ENCODE peak calls at places on chromosome X, in nine cellular contexts. S is A549, L is tibial nerve, P is ovary, C is sigmoid colon, K is SK-N-SH, G is transverse colon, V is stomach, Q is K562. J is an unnamed sample.

GRCh38 chrX:69815519-69815918 is 199.6 kb downstream of the EDA start:
- DNase-seq in C (no peak), K (no peak), S (no peak), G (no peak), Q (no peak), L (no peak), P (no peak), V (no peak), J (no peak)

GRCh38 chrX:29470029-29470428 is 745.3 kb upstream of the MAGEB2 start:
- DNase-seq in V (no peak), G (no peak), Q (no peak), S (no peak), K (no peak), L (no peak), C (no peak), P (no peak), J (no peak)

GRCh38 chrX:136870064-136870463 is 10.5 kb downstream of the RBMX start:
- DNase-seq in G (no peak), L (no peak), K (no peak), P (no peak), Q (no peak), S (no peak), V (no peak), C (no peak), J (no peak)

GRCh38 chrX:66074920-66075879 is 35.3 kb upstream of the VSIG4 start:
- DNase-seq in G (peak; percentile 37), L (no peak), P (no peak), C (peak; percentile 77), Q (no peak), S (no peak), V (no peak), K (no peak), J (no peak)

GRCh38 chrX:131711478-131711867 is 167.6 kb downstream of the OR13H1 start:
- DNase-seq in L (no peak), C (no peak), Q (no peak), V (no peak), K (no peak), P (no peak), G (no peak), S (no peak), J (no peak)

GRCh38 chrX:33211356-33212254 is at the start of gene DMD:
- DNase-seq in Q (no peak), C (peak; percentile 87), L (no peak), G (peak; percentile 20), S (no peak), K (no peak), P (peak; percentile 34), V (no peak), J (no peak)

GRCh38 chrX:17032351-17032750 is 85.9 kb downstream of the REPS2 start:
- DNase-seq in C (no peak), P (no peak), G (no peak), L (no peak), S (peak; percentile 7), K (no peak), V (peak; percentile 54), Q (no peak), J (no peak)

GRCh38 chrX:105636667-105637066 is 185.7 kb upstream of the NRK start:
- DNase-seq in Q (no peak), V (no peak), S (no peak), G (no peak), K (no peak), L (no peak), P (no peak), C (no peak), J (no peak)

GRCh38 chrX:150036181-150036580 is 97.9 kb upstream of the EOLA2 start:
- DNase-seq in S (peak; percentile 41), P (no peak), G (peak; percentile 8), V (no peak), K (peak; percentile 4), C (no peak), L (no peak), Q (no peak), J (no peak)

GRCh38 chrX:115957862-115958490 is 212.6 kb upstream of the AGTR2 start:
- DNase-seq in S (no peak), G (no peak), K (peak; percentile 41), Q (no peak), C (no peak), V (no peak), L (no peak), P (no peak), J (no peak)

GRCh38 chrX:2967998-2968909 is 38.1 kb upstream of the ARSH start:
- DNase-seq in G (peak; percentile 16), V (no peak), L (peak; percentile 17), P (no peak), K (no peak), C (no peak), S (no peak), Q (no peak), J (peak; percentile 17)

GRCh38 chrX:78527818-78528217 is 131.3 kb downstream of the RTL3 start:
- DNase-seq in L (no peak), P (no peak), K (no peak), S (no peak), V (no peak), Q (no peak), G (no peak), C (no peak), J (no peak)

DNA sequence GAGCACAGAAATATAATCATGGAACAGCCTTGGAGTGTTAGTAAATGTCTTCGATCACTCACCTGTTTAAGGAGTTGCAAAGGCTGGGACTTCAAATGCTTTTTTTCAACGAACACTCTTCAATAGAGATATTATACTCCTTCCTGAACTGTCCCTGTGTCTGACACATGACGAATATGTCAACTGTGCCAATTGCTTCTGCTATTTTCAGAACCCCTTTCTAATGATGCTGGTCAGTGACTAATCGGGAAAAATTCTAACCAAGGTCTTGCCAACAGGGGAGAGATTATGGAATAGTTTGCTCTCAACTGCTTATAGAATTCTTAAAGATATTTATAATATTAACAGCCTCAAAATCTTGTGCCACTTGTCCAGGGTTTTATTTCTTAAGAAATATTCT is 8.5 kb upstream of the KLHL34 start:
- DNase-seq in P (no peak), C (no peak), G (no peak), V (no peak), L (no peak), Q (no peak), K (no peak), S (no peak), J (no peak)
- TF ChIP-seq EP300 in P (no peak), C (no peak), G (no peak), V (no peak), L (no peak), Q (no peak), K (no peak), S (no peak), J (no peak)

DNA sequence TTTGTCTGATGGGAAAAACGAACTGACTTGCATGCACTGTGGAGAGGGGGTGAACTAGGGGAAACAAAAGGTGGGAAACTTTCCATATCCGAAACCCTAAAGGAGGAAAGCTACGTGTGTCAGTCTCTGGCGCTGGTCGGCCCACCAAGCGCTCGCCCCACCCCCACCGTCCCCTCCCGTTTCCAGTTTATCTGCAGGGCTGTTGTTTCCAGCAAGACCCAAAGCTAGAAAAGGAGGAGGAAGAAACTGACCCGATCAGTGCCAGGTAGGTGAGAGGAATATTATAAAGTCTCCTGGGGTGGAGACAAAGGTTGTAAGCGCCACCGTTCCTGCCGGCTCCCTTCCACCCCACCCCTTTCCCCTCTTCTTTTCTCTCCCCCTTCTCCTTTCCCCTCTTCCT is 591 bp downstream of the TCEAL9 start:
- DNase-seq in V (no peak), G (peak; percentile 37), K (peak; percentile 29), Q (peak; percentile 27), P (peak; percentile 50), C (no peak), L (no peak), S (no peak), J (no peak)
- H3K27ac ChIP-seq in V (peak overlapping the region; percentile 90), G (peak overlapping the region; percentile 90), K (peak overlapping the region; percentile 77), Q (peak overlapping the region; percentile 77), P (peak overlapping the region; percentile 97), C (peak overlapping the region; percentile 89), L (peak overlapping the region; percentile 97), S (peak overlapping the region; percentile 85), J (peak overlapping the region; percentile 81)

DNA sequence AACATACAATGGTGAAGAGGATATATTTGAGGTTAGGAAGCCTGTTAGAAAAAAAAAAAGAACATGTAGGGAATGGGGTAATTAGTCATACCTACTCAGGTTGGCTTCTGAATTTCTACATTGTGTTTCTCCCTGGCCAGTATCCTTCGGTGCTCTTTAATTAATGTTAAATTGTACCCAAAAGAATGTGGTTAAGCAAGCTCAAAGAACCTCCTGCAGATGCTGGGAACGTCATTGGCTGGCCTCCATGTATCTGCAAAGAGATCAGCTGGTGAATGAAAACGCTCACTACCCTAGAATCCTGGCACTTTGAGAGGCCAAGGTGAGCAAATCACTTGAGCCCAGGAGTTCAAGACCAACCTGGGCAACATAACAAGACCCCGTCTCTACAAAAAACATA is 942.3 kb upstream of the PRKX start:
- DNase-seq in V (no peak), K (no peak), C (no peak), G (no peak), P (no peak), Q (no peak), L (no peak), S (no peak), J (no peak)
- TF ChIP-seq EP300 in V (no peak), K (no peak), C (no peak), G (no peak), P (no peak), Q (no peak), L (no peak), S (no peak), J (no peak)

GRCh38 chrX:10083809-10084208 is 73.0 kb upstream of the CLCN4 start:
- DNase-seq in V (no peak), P (no peak), C (no peak), G (no peak), Q (no peak), L (no peak), S (no peak), K (no peak), J (no peak)

GRCh38 chrX:10077425-10078188 is 79.2 kb upstream of the CLCN4 start:
- DNase-seq in L (no peak), G (no peak), V (no peak), P (no peak), S (no peak), Q (no peak), C (no peak), K (no peak), J (no peak)

GRCh38 chrX:10078266-10078665 is 78.5 kb upstream of the CLCN4 start:
- DNase-seq in V (no peak), K (no peak), L (no peak), P (no peak), C (no peak), Q (no peak), G (no peak), S (no peak), J (no peak)

GRCh38 chrX:10076765-10077164 is 80.0 kb upstream of the CLCN4 start:
- DNase-seq in S (no peak), K (no peak), C (no peak), V (no peak), L (no peak), Q (no peak), P (no peak), G (no peak), J (no peak)

DNA sequence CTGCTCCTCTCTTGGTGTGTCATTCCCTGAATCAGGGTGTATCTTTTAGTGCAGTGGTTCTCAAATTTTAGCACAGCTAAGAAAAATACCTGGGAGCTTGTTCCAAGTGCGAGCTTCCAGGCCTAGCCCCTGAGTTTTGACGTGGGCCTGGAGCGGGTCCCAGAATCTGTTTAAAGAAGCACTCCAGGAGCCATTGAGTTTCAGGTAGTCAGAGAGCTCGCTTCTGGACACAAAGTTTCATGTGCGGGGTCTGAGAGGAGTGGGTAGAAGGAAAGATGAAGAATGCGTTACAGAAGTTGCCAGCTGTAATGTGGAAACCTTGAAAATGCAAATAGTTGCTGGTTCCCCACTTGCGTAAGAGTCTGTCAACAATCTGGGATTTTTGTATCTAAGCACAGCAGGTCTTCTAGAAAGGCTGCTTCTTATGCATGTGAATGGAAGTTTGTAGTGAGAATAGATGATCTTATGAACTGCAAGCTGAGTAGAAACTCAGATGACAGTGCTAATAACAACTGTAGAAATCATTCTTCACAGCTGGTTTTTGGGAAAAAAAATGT is 77.5 kb upstream of the CLCN4 start:
- DNase-seq in G (no peak), C (peak; percentile 77), V (peak; percentile 40), Q (no peak), P (no peak), K (no peak), S (no peak), L (no peak), J (no peak)
- H3K27ac ChIP-seq in G (no peak overlapping the region), C (peak overlapping the region; percentile 55), V (peak overlapping the region; percentile 20), Q (no peak overlapping the region), P (no peak overlapping the region), K (no peak overlapping the region), S (peak overlapping the region; percentile 16), L (no peak overlapping the region), J (no peak overlapping the region)

J was measured in suprapubic skin.